ENCODE peak calls at places on chromosomes 11 and 22, in four cellular contexts. F, B, S and J are unnamed samples.

GRCh38 chr11:63855975-63856374 is 17.1 kb downstream of the MARK2 start:
- DNase-seq in F (no peak), B (no peak), S (no peak), J (peak)

GRCh38 chr22:23266780-23267179 is 86.5 kb downstream of the BCR start:
- DNase-seq in F (no peak), B (no peak), S (no peak), J (no peak)

GRCh38 chr11:128859563-128860441 is 7.3 kb downstream of the KCNJ1 start:
- DNase-seq in F (peak), B (peak), S (peak), J (peak)

GRCh38 chr11:808427-809286 is 1.1 kb upstream of the RPLP2 start:
- DNase-seq in F (no peak), B (no peak), S (peak), J (peak)

GRCh38 chr22:23184100-23184763 is 3.9 kb downstream of the BCR start:
- DNase-seq in F (no peak), B (no peak), S (no peak), J (no peak)

GRCh38 chr22:50114221-50114981 is 24.6 kb downstream of the MOV10L1 start:
- DNase-seq in F (no peak), B (peak), S (no peak), J (no peak)

GRCh38 chr11:44862546-44863101 is 88.1 kb downstream of the TP53I11 start:
- DNase-seq in F (no peak), B (no peak), S (no peak), J (no peak)

GRCh38 chr22:20155330-20156041 is 4.6 kb upstream of the CCDC188 start:
- DNase-seq in F (peak), B (peak), S (no peak), J (no peak)

GRCh38 chr22:29380032-29380781 is 8.2 kb downstream of the AP1B1 start:
- DNase-seq in F (no peak), B (peak), S (no peak), J (no peak)